ENCODE peak calls at places on chromosomes 7 and 10, in four cellular contexts. W is renal cortical epithelial cell, G is brain microvascular endothelial cell, Q is anterior cingulate cortex. J is an unnamed sample.

GRCh38 chr10:51029172-51029641 is 45.1 kb upstream of the PRKG1 start:
- DNase-seq in W (peak; percentile 18), G (no peak), Q (no peak), J (no peak)

GRCh38 chr10:121696854-121697253 is 98.6 kb upstream of the FGFR2 start:
- DNase-seq in G (no peak), W (no peak), Q (no peak), J (no peak)

GRCh38 chr7:65477326-65477725 is 103.7 kb downstream of the ZNF92 start:
- DNase-seq in W (no peak), Q (no peak), G (no peak), J (no peak)

GRCh38 chr10:100831742-100832141 is 81.0 kb upstream of the SLF2 start:
- DNase-seq in G (no peak), Q (no peak), W (no peak), J (no peak)

GRCh38 chr7:129845972-129846327 is 106.8 kb downstream of the UBE2H start:
- DNase-seq in W (peak; percentile 98), Q (no peak), G (peak; percentile 53), J (no peak)

GRCh38 chr7:142842251-142842766 is 12.6 kb upstream of the EPHB6 start:
- DNase-seq in Q (no peak), W (no peak), G (no peak), J (no peak)

GRCh38 chr10:70533189-70533558 is 54.6 kb downstream of the PALD1 start:
- DNase-seq in W (no peak), G (no peak), Q (no peak), J (no peak)

GRCh38 chr7:24902276-24902675 is 77.7 kb downstream of the OSBPL3 start:
- DNase-seq in W (no peak), Q (no peak), G (no peak), J (no peak)

GRCh38 chr7:36309716-36310115 is 79.9 kb upstream of the ANLN start:
- DNase-seq in Q (no peak), W (no peak), G (no peak), J (no peak)

GRCh38 chr10:80186364-80187012 is 18.8 kb downstream of the ANXA11 start:
- DNase-seq in W (no peak), Q (no peak), G (no peak), J (no peak)

GRCh38 chr7:55912748-55913158 is 25.5 kb downstream of the ZNF713 start:
- DNase-seq in W (no peak), G (no peak), Q (no peak), J (no peak)

GRCh38 chr10:115818015-115818414 is 455.0 kb downstream of the GFRA1 start:
- DNase-seq in Q (no peak), G (no peak), W (peak; percentile 57), J (no peak)

GRCh38 chr10:32979041-32979440 is 21.0 kb upstream of the ITGB1 start:
- DNase-seq in G (no peak), W (no peak), Q (no peak), J (no peak)

GRCh38 chr10:71635251-71635866 is 84.2 kb downstream of the C10orf105 start:
- DNase-seq in W (no peak), Q (no peak), G (no peak), J (no peak)

GRCh38 chr7:192035-192649 is at the start of gene FAM20C:
- DNase-seq in Q (peak; percentile 75), W (peak; percentile 49), G (peak; percentile 61), J (peak; percentile 83)

GRCh38 chr7:105003275-105003674 is 10.7 kb upstream of the KMT2E start:
- DNase-seq in Q (no peak), W (peak; percentile 83), G (peak; percentile 78), J (no peak)

GRCh38 chr7:78019457-78020130 is 221.0 kb downstream of the PHTF2 start:
- DNase-seq in G (peak; percentile 71), Q (peak; percentile 55), W (peak; percentile 47), J (peak; percentile 75)

GRCh38 chr7:80184693-80185092 is 50.1 kb downstream of the GNAI1 start:
- DNase-seq in G (no peak), W (peak; percentile 65), Q (no peak), J (no peak)

GRCh38 chr10:61621538-61622150 is 41.1 kb upstream of the CABCOCO1 start:
- DNase-seq in W (no peak), Q (no peak), G (no peak), J (no peak)

GRCh38 chr7:157046681-157047080 is 36.2 kb upstream of the MNX1 start:
- DNase-seq in G (peak; percentile 23), W (peak; percentile 63), Q (no peak), J (no peak)

GRCh38 chr10:16777473-16778370 is 39.5 kb downstream of the RSU1 start:
- DNase-seq in G (peak; percentile 62), Q (no peak), W (peak; percentile 65), J (no peak)

GRCh38 chr7:127809285-127809702 is 157.3 kb downstream of the SND1 start:
- DNase-seq in W (peak; percentile 88), G (peak; percentile 67), Q (no peak), J (peak; percentile 36)

GRCh38 chr7:141974831-141975230 is 1.3 kb upstream of the TAS2R38 start:
- DNase-seq in W (peak; percentile 23), Q (no peak), G (peak; percentile 20), J (no peak)

GRCh38 chr10:79268717-79269116 is 78.6 kb upstream of the PPIF start:
- DNase-seq in G (no peak), Q (no peak), W (no peak), J (no peak)

GRCh38 chr7:107479303-107479702 is 9.4 kb downstream of the GPR22 start:
- DNase-seq in G (no peak), Q (no peak), W (no peak), J (no peak)

GRCh38 chr7:33243319-33243881 is 114.0 kb downstream of the BBS9 start:
- DNase-seq in Q (no peak), W (peak; percentile 58), G (peak; percentile 26), J (no peak)

GRCh38 chr7:96953676-96954513 is 51.5 kb upstream of the DLX6 start:
- DNase-seq in W (no peak), Q (no peak), G (no peak), J (no peak)

GRCh38 chr10:131440405-131441360 is 129.2 kb upstream of the TCERG1L start:
- DNase-seq in Q (no peak), G (no peak), W (no peak), J (no peak)

GRCh38 chr7:135232720-135233119 is 918 bp upstream of the STRA8 start:
- DNase-seq in W (no peak), Q (no peak), G (no peak), J (no peak)

GRCh38 chr10:100507357-100507732 is 12.3 kb downstream of the SEC31B start:
- DNase-seq in Q (no peak), W (no peak), G (no peak), J (no peak)

GRCh38 chr10:1591045-1591444 is 146.3 kb downstream of the ADARB2 start:
- DNase-seq in W (no peak), G (no peak), Q (no peak), J (no peak)

GRCh38 chr7:124590814-124591213 is 174.8 kb downstream of the GPR37 start:
- DNase-seq in G (no peak), W (no peak), Q (no peak), J (no peak)

GRCh38 chr7:510061-510481 is 9.6 kb downstream of the PDGFA start:
- DNase-seq in Q (no peak), W (no peak), G (no peak), J (no peak)

GRCh38 chr7:157903715-157904114 is 566.9 kb downstream of the DNAJB6 start:
- DNase-seq in Q (peak; percentile 36), W (no peak), G (no peak), J (peak; percentile 3)

GRCh38 chr10:88028654-88029053 is 165.2 kb downstream of the PTEN start:
- DNase-seq in G (no peak), W (peak; percentile 57), Q (no peak), J (no peak)

GRCh38 chr7:85730016-85730415 is 543.2 kb upstream of the SEMA3D start:
- DNase-seq in G (no peak), W (no peak), Q (no peak), J (no peak)

GRCh38 chr7:127589901-127590300 is 1.7 kb downstream of the ARF5 start:
- DNase-seq in W (no peak), Q (no peak), G (no peak), J (no peak)

GRCh38 chr10:96740579-96741281 is 20.4 kb upstream of the PIK3AP1 start:
- DNase-seq in Q (no peak), W (peak; percentile 22), G (no peak), J (peak; percentile 22)